ENCODE peak calls at places on chromosome X, in five cellular contexts. One of them, this sample, is unnamed.

GRCh38 chrX:11953615-11954014 is 184.7 kb upstream of the FRMPD4 start:
- DNase-seq in tibial nerve: no peak
- DNase-seq in HFF-Myc: peak
- DNase-seq in cardiac muscle cell: no peak
- DNase-seq in CD8-positive, alpha-beta T cell: no peak
- DNase-seq in this sample: no peak

GRCh38 chrX:100946521-100946920 is 17.8 kb upstream of the XKRX start:
- DNase-seq in tibial nerve: no peak
- DNase-seq in HFF-Myc: no peak
- DNase-seq in cardiac muscle cell: no peak
- DNase-seq in CD8-positive, alpha-beta T cell: no peak
- DNase-seq in this sample: no peak

GRCh38 chrX:74514384-74514783 is 93.1 kb downstream of the SLC16A2 start:
- DNase-seq in tibial nerve: no peak
- DNase-seq in HFF-Myc: no peak
- DNase-seq in cardiac muscle cell: peak
- DNase-seq in CD8-positive, alpha-beta T cell: no peak
- DNase-seq in this sample: no peak

GRCh38 chrX:56248492-56248891 is 16.3 kb downstream of the KLF8 start:
- DNase-seq in tibial nerve: peak
- DNase-seq in HFF-Myc: peak
- DNase-seq in cardiac muscle cell: peak
- DNase-seq in CD8-positive, alpha-beta T cell: peak
- DNase-seq in this sample: no peak

GRCh38 chrX:40091691-40092421 is 5.9 kb downstream of the BCOR start:
- DNase-seq in tibial nerve: no peak
- DNase-seq in HFF-Myc: no peak
- DNase-seq in cardiac muscle cell: no peak
- DNase-seq in CD8-positive, alpha-beta T cell: no peak
- DNase-seq in this sample: no peak

GRCh38 chrX:1468250-1468772 is 15.6 kb upstream of the ASMTL start:
- DNase-seq in tibial nerve: no peak
- DNase-seq in HFF-Myc: no peak
- DNase-seq in cardiac muscle cell: no peak
- DNase-seq in CD8-positive, alpha-beta T cell: peak
- DNase-seq in this sample: no peak

GRCh38 chrX:134460861-134461218 is 875 bp downstream of the HPRT1 start:
- DNase-seq in tibial nerve: no peak
- DNase-seq in HFF-Myc: no peak
- DNase-seq in cardiac muscle cell: peak
- DNase-seq in CD8-positive, alpha-beta T cell: no peak
- DNase-seq in this sample: no peak

GRCh38 chrX:111444881-111445280 is 32.9 kb upstream of the DCX start:
- DNase-seq in tibial nerve: no peak
- DNase-seq in HFF-Myc: no peak
- DNase-seq in cardiac muscle cell: no peak
- DNase-seq in CD8-positive, alpha-beta T cell: no peak
- DNase-seq in this sample: no peak

GRCh38 chrX:32408389-32408788 is 803.0 kb downstream of the DMD start:
- DNase-seq in tibial nerve: no peak
- DNase-seq in HFF-Myc: no peak
- DNase-seq in cardiac muscle cell: no peak
- DNase-seq in CD8-positive, alpha-beta T cell: no peak
- DNase-seq in this sample: no peak

GRCh38 chrX:36199926-36200325 is 280.4 kb downstream of the CFAP47 start:
- DNase-seq in tibial nerve: no peak
- DNase-seq in HFF-Myc: no peak
- DNase-seq in cardiac muscle cell: no peak
- DNase-seq in CD8-positive, alpha-beta T cell: no peak
- DNase-seq in this sample: no peak

GRCh38 chrX:149687991-149688390 is 23.9 kb upstream of the MAGEA11 start:
- DNase-seq in tibial nerve: no peak
- DNase-seq in HFF-Myc: no peak
- DNase-seq in cardiac muscle cell: no peak
- DNase-seq in CD8-positive, alpha-beta T cell: no peak
- DNase-seq in this sample: no peak

DNA sequence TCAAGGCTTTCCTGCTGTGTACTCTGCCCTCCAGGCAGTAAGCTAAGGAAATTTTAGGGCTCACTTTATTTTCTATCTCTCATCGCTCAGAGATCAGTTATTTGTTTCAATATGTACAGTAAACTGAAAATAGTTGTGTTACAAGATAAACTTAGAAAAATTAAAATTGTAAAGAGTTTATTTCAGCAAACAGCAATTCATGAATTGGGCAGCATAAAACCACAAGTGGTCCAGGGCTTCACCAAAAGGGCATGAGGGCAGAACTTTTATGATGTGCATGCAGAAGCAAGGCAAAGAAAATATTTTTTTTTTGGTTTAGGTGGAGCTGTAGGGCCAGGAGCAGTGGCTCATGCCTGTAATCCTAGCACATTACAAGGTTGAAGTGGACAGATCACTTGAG is 20.1 kb upstream of the MAGEA11 start:
- DNase-seq in tibial nerve: no peak
- DNase-seq in HFF-Myc: no peak
- DNase-seq in cardiac muscle cell: no peak
- DNase-seq in CD8-positive, alpha-beta T cell: no peak
- DNase-seq in this sample: no peak
- TF ChIP-seq CTCF in tibial nerve: no peak
- TF ChIP-seq CTCF in HFF-Myc: no peak
- TF ChIP-seq CTCF in cardiac muscle cell: no peak
- TF ChIP-seq CTCF in CD8-positive, alpha-beta T cell: no peak
- TF ChIP-seq CTCF in this sample: no peak

GRCh38 chrX:15146515-15146914 is 123.4 kb downstream of the ASB9 start:
- DNase-seq in tibial nerve: no peak
- DNase-seq in HFF-Myc: no peak
- DNase-seq in cardiac muscle cell: peak
- DNase-seq in CD8-positive, alpha-beta T cell: no peak
- DNase-seq in this sample: no peak
- TF ChIP-seq CTCF in tibial nerve: peak
- TF ChIP-seq CTCF in HFF-Myc: peak
- TF ChIP-seq CTCF in cardiac muscle cell: peak
- TF ChIP-seq CTCF in CD8-positive, alpha-beta T cell: no peak
- TF ChIP-seq CTCF in this sample: no peak

DNA sequence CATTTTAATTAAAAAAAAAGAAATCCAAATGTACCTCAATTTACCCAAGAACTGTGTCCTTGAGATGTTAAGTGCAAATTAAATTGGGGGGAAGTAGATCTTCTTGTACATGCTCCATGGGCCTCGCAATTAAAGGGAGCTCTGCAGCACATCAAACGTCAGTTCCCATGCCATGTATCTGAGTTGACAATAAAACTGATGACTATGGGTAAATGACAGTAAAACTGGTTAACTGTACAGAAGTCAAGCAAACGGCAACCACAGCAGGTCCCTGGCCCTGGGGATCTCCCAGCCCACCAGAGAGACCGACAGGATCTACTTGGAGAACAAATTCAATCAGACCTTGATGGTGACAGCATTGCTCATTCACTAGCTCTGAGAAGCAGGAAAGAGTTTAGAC is 32.8 kb upstream of the XPNPEP2 start:
- DNase-seq in tibial nerve: no peak
- DNase-seq in HFF-Myc: no peak
- DNase-seq in cardiac muscle cell: no peak
- DNase-seq in CD8-positive, alpha-beta T cell: no peak
- DNase-seq in this sample: no peak
- TF ChIP-seq CTCF in tibial nerve: no peak
- TF ChIP-seq CTCF in HFF-Myc: no peak
- TF ChIP-seq CTCF in cardiac muscle cell: no peak
- TF ChIP-seq CTCF in CD8-positive, alpha-beta T cell: no peak
- TF ChIP-seq CTCF in this sample: no peak

GRCh38 chrX:71909956-71910355 is 689 bp upstream of the NHSL2 start:
- DNase-seq in tibial nerve: peak
- DNase-seq in HFF-Myc: no peak
- DNase-seq in cardiac muscle cell: peak
- DNase-seq in CD8-positive, alpha-beta T cell: no peak
- DNase-seq in this sample: no peak
- TF ChIP-seq CTCF in tibial nerve: no peak
- TF ChIP-seq CTCF in HFF-Myc: peak
- TF ChIP-seq CTCF in cardiac muscle cell: peak
- TF ChIP-seq CTCF in CD8-positive, alpha-beta T cell: no peak
- TF ChIP-seq CTCF in this sample: no peak

DNA sequence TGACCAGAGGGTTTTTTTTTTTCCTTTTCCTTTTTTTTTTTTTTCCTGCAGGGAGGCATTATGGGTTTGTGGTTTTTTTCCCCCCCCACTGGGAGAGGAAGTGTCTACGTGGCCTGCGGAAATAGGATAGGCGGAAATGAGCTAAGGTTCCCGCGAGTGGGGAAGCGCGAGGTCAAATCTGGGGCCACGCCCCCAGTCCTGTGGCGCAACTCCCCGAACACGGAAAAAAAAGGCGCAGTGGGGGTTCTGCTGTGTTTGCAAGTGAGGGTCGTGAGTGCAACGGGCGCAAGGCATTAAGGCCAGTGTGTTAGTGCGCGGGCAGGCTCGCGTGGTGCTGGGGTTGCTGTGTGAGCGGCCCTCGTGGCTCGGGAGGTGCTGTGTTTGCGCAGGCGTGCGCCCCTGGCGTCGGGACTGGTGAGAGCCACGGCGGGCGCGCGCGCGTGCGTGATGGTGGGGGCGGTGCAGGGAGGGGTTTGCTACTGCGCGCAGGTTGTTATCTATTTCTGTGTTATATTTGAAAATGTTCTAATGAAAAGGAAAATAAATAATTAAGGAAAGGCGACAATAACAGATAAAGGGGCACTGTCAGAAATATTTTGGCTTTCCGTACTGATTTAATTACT is 685 bp upstream of the MORF4L2 start:
- DNase-seq in tibial nerve: peak
- DNase-seq in HFF-Myc: no peak
- DNase-seq in cardiac muscle cell: peak
- DNase-seq in CD8-positive, alpha-beta T cell: peak
- DNase-seq in this sample: peak
- TF ChIP-seq CTCF in tibial nerve: peak
- TF ChIP-seq CTCF in HFF-Myc: peak
- TF ChIP-seq CTCF in cardiac muscle cell: peak
- TF ChIP-seq CTCF in CD8-positive, alpha-beta T cell: no peak
- TF ChIP-seq CTCF in this sample: no peak

DNA sequence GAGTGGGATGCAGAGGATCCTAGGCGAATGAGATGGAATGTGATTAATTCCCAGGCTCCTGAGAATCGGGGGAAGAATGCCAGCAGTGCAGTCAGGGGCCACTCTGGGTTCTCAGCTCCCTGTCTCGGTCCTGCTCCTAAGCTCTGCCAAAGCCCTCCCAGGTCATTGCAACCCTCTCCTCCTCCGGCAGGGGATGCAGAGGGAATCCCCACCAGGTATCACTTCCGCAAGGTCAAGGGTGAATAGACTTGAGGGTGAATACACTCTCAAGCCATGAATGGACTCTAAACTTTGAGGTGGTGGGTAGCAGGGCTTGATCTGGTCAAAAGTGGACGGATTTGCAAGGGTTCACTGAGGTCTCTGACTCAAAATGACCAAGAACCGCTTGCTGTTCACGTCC is 139.3 kb upstream of the MXRA5 start:
- DNase-seq in tibial nerve: no peak
- DNase-seq in HFF-Myc: no peak
- DNase-seq in cardiac muscle cell: no peak
- DNase-seq in CD8-positive, alpha-beta T cell: no peak
- DNase-seq in this sample: no peak
- TF ChIP-seq CTCF in tibial nerve: no peak
- TF ChIP-seq CTCF in HFF-Myc: no peak
- TF ChIP-seq CTCF in cardiac muscle cell: no peak
- TF ChIP-seq CTCF in CD8-positive, alpha-beta T cell: no peak
- TF ChIP-seq CTCF in this sample: no peak

GRCh38 chrX:120664081-120664480 is 34.2 kb upstream of the C1GALT1C1 start:
- DNase-seq in tibial nerve: no peak
- DNase-seq in HFF-Myc: no peak
- DNase-seq in cardiac muscle cell: no peak
- DNase-seq in CD8-positive, alpha-beta T cell: no peak
- DNase-seq in this sample: no peak
- TF ChIP-seq CTCF in tibial nerve: no peak
- TF ChIP-seq CTCF in HFF-Myc: no peak
- TF ChIP-seq CTCF in cardiac muscle cell: peak
- TF ChIP-seq CTCF in CD8-positive, alpha-beta T cell: peak
- TF ChIP-seq CTCF in this sample: no peak

GRCh38 chrX:2705036-2705435 is 13.9 kb downstream of the CD99 start:
- DNase-seq in tibial nerve: peak
- DNase-seq in HFF-Myc: no peak
- DNase-seq in cardiac muscle cell: no peak
- DNase-seq in CD8-positive, alpha-beta T cell: no peak
- DNase-seq in this sample: no peak

GRCh38 chrX:2700405-2701320 is 9.6 kb downstream of the CD99 start:
- DNase-seq in tibial nerve: no peak
- DNase-seq in HFF-Myc: no peak
- DNase-seq in cardiac muscle cell: no peak
- DNase-seq in CD8-positive, alpha-beta T cell: no peak
- DNase-seq in this sample: no peak

GRCh38 chrX:2705461-2705860 is 14.4 kb downstream of the CD99 start:
- DNase-seq in tibial nerve: no peak
- DNase-seq in HFF-Myc: no peak
- DNase-seq in cardiac muscle cell: no peak
- DNase-seq in CD8-positive, alpha-beta T cell: no peak
- DNase-seq in this sample: no peak

GRCh38 chrX:2701600-2701999 is 10.5 kb downstream of the CD99 start:
- DNase-seq in tibial nerve: no peak
- DNase-seq in HFF-Myc: no peak
- DNase-seq in cardiac muscle cell: peak
- DNase-seq in CD8-positive, alpha-beta T cell: no peak
- DNase-seq in this sample: no peak

GRCh38 chrX:2703991-2704369 is 12.9 kb downstream of the CD99 start:
- DNase-seq in tibial nerve: peak
- DNase-seq in HFF-Myc: no peak
- DNase-seq in cardiac muscle cell: no peak
- DNase-seq in CD8-positive, alpha-beta T cell: no peak
- DNase-seq in this sample: no peak
- TF ChIP-seq CTCF in tibial nerve: no peak
- TF ChIP-seq CTCF in HFF-Myc: no peak
- TF ChIP-seq CTCF in cardiac muscle cell: peak
- TF ChIP-seq CTCF in CD8-positive, alpha-beta T cell: no peak
- TF ChIP-seq CTCF in this sample: no peak

GRCh38 chrX:38649674-38650647 is 88.6 kb downstream of the TSPAN7 start:
- DNase-seq in tibial nerve: no peak
- DNase-seq in HFF-Myc: no peak
- DNase-seq in cardiac muscle cell: no peak
- DNase-seq in CD8-positive, alpha-beta T cell: no peak
- DNase-seq in this sample: no peak

GRCh38 chrX:38651625-38652601 is 90.6 kb downstream of the TSPAN7 start:
- DNase-seq in tibial nerve: no peak
- DNase-seq in HFF-Myc: no peak
- DNase-seq in cardiac muscle cell: no peak
- DNase-seq in CD8-positive, alpha-beta T cell: no peak
- DNase-seq in this sample: no peak

GRCh38 chrX:38654302-38654701 is 93.0 kb downstream of the TSPAN7 start:
- DNase-seq in tibial nerve: peak
- DNase-seq in HFF-Myc: no peak
- DNase-seq in cardiac muscle cell: peak
- DNase-seq in CD8-positive, alpha-beta T cell: no peak
- DNase-seq in this sample: no peak

GRCh38 chrX:38656350-38656915 is 95.1 kb downstream of the TSPAN7 start:
- DNase-seq in tibial nerve: no peak
- DNase-seq in HFF-Myc: no peak
- DNase-seq in cardiac muscle cell: no peak
- DNase-seq in CD8-positive, alpha-beta T cell: no peak
- DNase-seq in this sample: no peak

DNA sequence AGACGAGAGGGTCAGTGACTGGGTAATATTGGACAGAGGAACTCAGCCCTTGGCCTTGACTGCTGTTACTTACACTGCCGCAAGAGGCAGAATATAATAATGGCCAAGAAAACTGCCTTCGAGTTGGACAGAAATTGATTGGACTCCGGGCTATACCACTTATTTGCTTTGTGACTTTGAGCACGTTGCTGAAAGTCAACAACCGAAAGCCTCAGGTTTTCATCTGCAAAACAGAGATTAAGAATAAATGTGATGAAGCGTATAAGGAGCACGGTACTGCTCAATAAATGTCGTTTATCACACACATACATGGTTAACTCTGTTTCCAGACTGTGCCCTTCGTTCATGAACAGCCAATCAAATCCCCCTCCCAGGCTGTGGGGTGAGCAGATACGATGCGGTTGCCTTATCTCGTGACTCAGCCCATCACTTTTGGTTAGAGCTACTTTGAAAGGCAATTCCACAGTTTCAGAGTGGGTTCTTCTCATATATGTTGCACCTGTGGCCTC is 91.6 kb downstream of the TSPAN7 start:
- DNase-seq in tibial nerve: no peak
- DNase-seq in HFF-Myc: no peak
- DNase-seq in cardiac muscle cell: no peak
- DNase-seq in CD8-positive, alpha-beta T cell: no peak
- DNase-seq in this sample: no peak
- TF ChIP-seq CTCF in tibial nerve: no peak
- TF ChIP-seq CTCF in HFF-Myc: no peak
- TF ChIP-seq CTCF in cardiac muscle cell: no peak
- TF ChIP-seq CTCF in CD8-positive, alpha-beta T cell: no peak
- TF ChIP-seq CTCF in this sample: no peak

This sample was measured in omental fat pad.